ENCODE peak calls at places on chromosomes 13 and 19, in six cellular contexts. S is neural progenitor cell, G is GM23338, I is PC-3, Q is MM.1S, A is SK-N-SH. U is an unnamed sample. For H3F3A, the result is how much of the 10 kb centered on the place peaks cover.

GRCh38 chr13:35014606-35015005 is 72.5 kb downstream of the NBEA start:
- DNase-seq in S (peak), G (no peak), I (no peak), Q (no peak), A (no peak), U (no peak)

GRCh38 chr19:46218160-46218559 is 11.4 kb upstream of the IGFL1 start:
- DNase-seq in S (peak), G (peak), I (peak), Q (peak), A (no peak), U (no peak)

GRCh38 chr19:34962281-34962944 is 1.6 kb downstream of the ZNF792 start:
- DNase-seq in S (no peak), G (no peak), I (peak), Q (no peak), A (peak), U (no peak)

GRCh38 chr19:50555447-50556235 is 12.6 kb downstream of the LRRC4B start:
- DNase-seq in S (peak), G (peak), I (no peak), Q (no peak), A (peak), U (no peak)

GRCh38 chr13:21837288-21837687 is 166.4 kb downstream of the FGF9 start:
- DNase-seq in S (no peak), G (no peak), I (no peak), Q (no peak), A (no peak), U (no peak)

GRCh38 chr19:3403489-3404323 is 37.3 kb downstream of the NFIC start:
- DNase-seq in S (no peak), G (peak), I (no peak), Q (no peak), A (peak), U (no peak)

GRCh38 chr13:71613347-71613746 is 253.7 kb downstream of the DACH1 start:
- DNase-seq in S (no peak), G (no peak), I (no peak), Q (no peak), A (no peak), U (no peak)

GRCh38 chr13:41365636-41366035 is 54.6 kb downstream of the NAA16 start:
- DNase-seq in S (no peak), G (no peak), I (no peak), Q (no peak), A (no peak), U (no peak)

GRCh38 chr13:72864142-72865035 is 82.5 kb downstream of the PIBF1 start:
- DNase-seq in S (no peak), G (no peak), I (peak), Q (no peak), A (no peak), U (no peak)

GRCh38 chr13:50912851-50913250 is 3.3 kb downstream of the RNASEH2B start:
- DNase-seq in S (no peak), G (no peak), I (no peak), Q (no peak), A (no peak), U (no peak)

GRCh38 chr13:99909836-99910619 is 61.5 kb downstream of the ZIC5 start:
- DNase-seq in S (no peak), G (no peak), I (no peak), Q (no peak), A (no peak), U (no peak)

GRCh38 chr19:46213806-46214205 is 15.7 kb upstream of the IGFL1 start:
- DNase-seq in S (no peak), G (no peak), I (no peak), Q (no peak), A (no peak), U (no peak)

GRCh38 chr19:34366670-34367423 is 1.9 kb downstream of the GPI start:
- DNase-seq in S (no peak), G (no peak), I (no peak), Q (no peak), A (no peak), U (no peak)

GRCh38 chr19:55206664-55207500 is 2.4 kb downstream of the PTPRH start:
- DNase-seq in S (peak), G (peak), I (peak), Q (peak), A (peak), U (peak)

GRCh38 chr13:79307866-79308298 is 98.2 kb downstream of the RBM26 start:
- DNase-seq in S (peak), G (peak), I (peak), Q (no peak), A (no peak), U (no peak)

DNA sequence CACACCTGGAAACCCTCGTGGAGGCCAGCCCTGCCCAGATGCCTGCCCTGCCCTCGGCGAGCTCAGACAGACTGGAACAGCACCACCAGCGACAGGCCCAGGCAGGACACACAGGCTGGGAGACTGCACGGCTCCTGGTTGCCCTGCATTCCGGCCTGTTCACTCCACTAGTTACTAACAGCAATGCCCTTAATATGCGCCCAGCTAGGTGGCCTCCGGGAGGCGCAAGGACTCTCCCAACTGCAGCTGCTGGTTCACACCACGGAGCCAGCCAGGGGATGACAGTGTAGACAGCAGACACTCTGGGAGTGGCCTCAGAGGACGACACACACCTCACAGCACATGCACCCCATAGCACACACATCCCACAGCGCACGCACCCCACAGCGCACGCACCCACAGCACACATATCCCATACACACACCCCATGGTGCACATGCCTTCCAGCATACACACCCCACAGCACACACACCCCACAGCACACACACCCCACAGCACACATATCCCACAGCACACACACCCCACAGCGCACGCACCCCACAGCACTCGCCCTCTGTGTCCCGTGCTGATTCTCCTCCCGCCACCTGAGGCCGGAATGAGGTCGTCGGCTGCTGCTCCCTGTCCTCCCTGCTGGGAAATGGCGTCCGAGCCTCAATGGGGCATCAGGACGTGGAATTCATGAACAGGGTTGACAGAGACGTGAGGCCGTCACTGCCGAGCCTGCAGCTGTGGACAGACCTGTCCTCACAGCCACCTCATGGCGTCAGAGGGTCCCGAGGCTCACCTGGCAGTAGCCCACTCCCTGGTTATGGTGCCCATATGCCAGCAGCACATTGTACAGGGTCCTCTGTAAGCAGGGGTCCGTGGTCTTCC is 13.6 kb downstream of the GRTP1 start:
- DNase-seq in S (peak), G (no peak), I (no peak), Q (no peak), A (no peak), U (no peak)
- TF ChIP-seq CTCF in S (peak), G (peak), I (no peak), Q (no peak), A (no peak), U (no peak)

GRCh38 chr19:39389621-39390414 is 1.1 kb downstream of the PAF1 start:
- DNase-seq in S (no peak), G (peak), I (no peak), Q (no peak), A (no peak), U (no peak)

GRCh38 chr19:39385629-39386411 is 5.1 kb downstream of the PAF1 start:
- DNase-seq in S (no peak), G (no peak), I (no peak), Q (no peak), A (no peak), U (no peak)

GRCh38 chr19:39384839-39385568 is 5.9 kb downstream of the PAF1 start:
- DNase-seq in S (no peak), G (peak), I (no peak), Q (no peak), A (no peak), U (no peak)

GRCh38 chr19:39388657-39389056 is 2.2 kb downstream of the PAF1 start:
- DNase-seq in S (no peak), G (no peak), I (no peak), Q (no peak), A (no peak), U (no peak)

GRCh38 chr19:39386557-39386956 is 4.3 kb downstream of the PAF1 start:
- DNase-seq in S (no peak), G (no peak), I (no peak), Q (no peak), A (no peak), U (no peak)
- H3K27ac ChIP-seq in S (no peak), G (peak), I (no peak), Q (no peak), A (no peak), U (no peak)

GRCh38 chr13:97491452-97491851 is 57.5 kb downstream of the RAP2A start:
- DNase-seq in S (no peak), G (no peak), I (no peak), Q (no peak), A (no peak), U (no peak)
- H3F3A ChIP-seq in S (under half), G (under half), I (under half), Q (under half), A (under half), U (under half)

DNA sequence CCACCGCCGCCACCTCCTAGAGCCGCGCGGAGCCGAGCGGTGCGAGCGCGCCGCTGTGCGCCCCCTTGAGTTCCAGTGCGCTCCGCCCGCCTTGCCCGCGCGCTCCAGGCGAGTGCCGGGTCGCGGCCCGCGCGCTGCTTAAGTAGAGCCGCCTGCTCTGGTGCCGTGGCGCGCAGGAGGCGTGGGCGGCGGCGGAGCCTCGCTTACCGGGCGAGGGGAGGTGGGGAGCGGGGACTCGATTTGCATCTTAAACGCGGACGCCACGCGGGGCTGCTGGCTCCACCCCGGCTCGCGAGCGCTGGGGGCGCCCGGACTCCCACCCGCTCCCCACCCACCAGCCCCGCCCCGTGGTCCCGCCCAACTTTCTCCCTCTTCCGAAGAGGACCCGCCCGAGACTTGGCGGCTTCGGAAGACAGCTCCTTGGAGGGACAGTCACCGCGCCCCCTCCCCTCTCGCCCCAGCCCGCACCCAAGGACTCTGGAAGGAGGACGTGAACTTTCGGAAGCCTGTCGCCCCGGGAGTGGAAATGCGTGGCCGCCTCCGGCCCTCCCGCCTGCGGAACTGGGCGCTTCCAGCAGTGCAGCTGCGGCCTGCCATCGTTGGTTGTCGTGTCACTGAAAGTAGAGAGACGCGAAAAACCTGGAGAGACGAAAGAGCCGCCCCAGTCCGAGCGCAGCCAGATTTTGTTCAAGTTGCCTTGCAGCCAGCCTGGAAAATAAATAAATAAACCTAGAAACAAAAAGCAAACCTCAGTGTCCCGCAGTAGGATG is at the start of gene KCTD12:
- DNase-seq in S (peak), G (peak), I (peak), Q (peak), A (peak), U (no peak)
- TF ChIP-seq CTCF in S (peak), G (no peak), I (peak), Q (no peak), A (peak), U (no peak)

GRCh38 chr19:8515317-8515716 is 1.4 kb upstream of the ZNF414 start:
- DNase-seq in S (no peak), G (no peak), I (no peak), Q (no peak), A (no peak), U (no peak)
- H3K27ac ChIP-seq in S (no peak), G (no peak), I (no peak), Q (no peak), A (no peak), U (no peak)

GRCh38 chr13:91358384-91358776 is 10.9 kb downstream of the MIR17HG start:
- DNase-seq in S (no peak), G (no peak), I (no peak), Q (no peak), A (no peak), U (no peak)

GRCh38 chr13:91355099-91355825 is 7.8 kb downstream of the MIR17HG start:
- DNase-seq in S (no peak), G (no peak), I (no peak), Q (no peak), A (no peak), U (no peak)

GRCh38 chr13:91355826-91356710 is 8.6 kb downstream of the MIR17HG start:
- DNase-seq in S (no peak), G (no peak), I (no peak), Q (no peak), A (no peak), U (no peak)

GRCh38 chr13:91357613-91358383 is 10.3 kb downstream of the MIR17HG start:
- DNase-seq in S (no peak), G (no peak), I (no peak), Q (no peak), A (no peak), U (no peak)

DNA sequence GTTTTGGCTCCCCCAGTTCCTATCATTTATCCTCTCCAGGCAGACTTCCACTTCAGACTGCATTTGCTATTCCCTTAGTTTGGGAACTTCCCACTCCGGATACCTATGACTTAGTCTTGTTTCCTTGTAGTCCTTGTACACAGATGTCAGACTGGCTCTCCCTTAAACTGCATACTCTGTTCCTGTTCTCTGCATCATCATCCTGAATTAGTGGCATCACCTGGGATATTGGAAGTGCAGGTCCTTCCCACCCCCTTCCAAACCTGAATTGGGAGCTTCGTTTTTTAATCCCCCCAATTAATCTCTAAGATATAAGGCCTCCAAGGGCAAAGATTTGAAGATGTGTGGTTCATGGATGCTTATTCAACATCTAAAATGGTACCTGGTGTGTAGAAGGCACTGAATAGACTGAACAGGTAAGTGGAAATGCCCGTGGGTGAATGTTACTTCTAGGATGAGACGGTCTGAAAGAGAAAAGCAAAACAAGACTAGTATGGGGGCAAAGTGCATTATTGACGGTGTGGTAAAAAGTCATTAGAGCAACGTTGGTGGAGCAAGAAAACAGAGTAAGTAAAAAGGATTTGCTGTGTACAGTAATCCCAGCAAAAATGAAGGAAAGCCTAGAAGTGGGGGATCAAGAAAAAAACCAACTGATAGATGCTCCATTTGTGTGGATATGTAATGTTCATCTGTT is 9.6 kb downstream of the MIR17HG start:
- DNase-seq in S (no peak), G (no peak), I (no peak), Q (no peak), A (no peak), U (no peak)
- H3F3A ChIP-seq in S (half or more), G (under half), I (under half), Q (under half), A (under half), U (half or more)

GRCh38 chr19:36051236-36051635 is 2.8 kb downstream of the THAP8 start:
- DNase-seq in S (peak), G (peak), I (no peak), Q (no peak), A (no peak), U (no peak)
- TF ChIP-seq CTCF in S (peak), G (peak), I (peak), Q (no peak), A (no peak), U (no peak)

GRCh38 chr19:4987692-4988370 is 18.9 kb downstream of the KDM4B start:
- DNase-seq in S (no peak), G (no peak), I (no peak), Q (no peak), A (no peak), U (no peak)
- H3K27ac ChIP-seq in S (no peak), G (peak), I (no peak), Q (no peak), A (peak), U (no peak)